ENCODE peak calls at places on chromosomes 11 and 22, in seven cellular contexts. X is AG04450, Q is kidney epithelial cell, M is AG10803, J is IMR-90, G is A549, Y is esophagus squamous epithelium. Z is an unnamed sample.

GRCh38 chr11:30816959-30817880 is 231.1 kb upstream of the MPPED2 start:
- DNase-seq in X (no peak), M (no peak), Q (no peak), G (no peak), Y (no peak), J (no peak), Z (no peak)

GRCh38 chr11:97259434-97259833 is 869.6 kb downstream of the JRKL start:
- DNase-seq in Q (no peak), J (no peak), M (no peak), G (no peak), Y (no peak), X (no peak), Z (no peak)

GRCh38 chr11:70210051-70210501 is 7.0 kb downstream of the FADD start:
- DNase-seq in Y (no peak), J (peak), G (no peak), Q (no peak), M (peak), X (no peak), Z (no peak)

GRCh38 chr11:73598719-73599379 is 937 bp upstream of the FAM168A start:
- DNase-seq in M (no peak), Q (no peak), Y (no peak), J (no peak), G (no peak), X (no peak), Z (no peak)

GRCh38 chr22:44180706-44181032 is at the start of gene PARVG:
- DNase-seq in Q (no peak), J (no peak), Y (no peak), G (no peak), X (no peak), M (no peak), Z (no peak)

GRCh38 chr22:19574247-19574646 is 50.0 kb upstream of the CLDN5 start:
- DNase-seq in M (no peak), J (no peak), X (no peak), G (no peak), Q (no peak), Y (no peak), Z (no peak)

GRCh38 chr11:7143908-7144307 is 55.1 kb downstream of the RBMXL2 start:
- DNase-seq in X (no peak), M (peak), J (peak), Y (no peak), Q (no peak), G (peak), Z (no peak)

GRCh38 chr22:24803064-24803542 is 2.9 kb upstream of the SGSM1 start:
- DNase-seq in Q (no peak), X (no peak), M (peak), J (peak), Y (no peak), G (peak), Z (no peak)

GRCh38 chr11:14136561-14136960 is 174.0 kb downstream of the SPON1 start:
- DNase-seq in J (no peak), Q (no peak), M (peak), G (no peak), Y (no peak), X (no peak), Z (no peak)

GRCh38 chr11:11980200-11980599 is 28.2 kb downstream of the DKK3 start:
- DNase-seq in Q (no peak), G (no peak), X (no peak), J (no peak), Y (no peak), M (no peak), Z (no peak)

GRCh38 chr11:35016939-35017338 is 100.5 kb downstream of the PDHX start:
- DNase-seq in G (no peak), X (no peak), Q (no peak), J (peak), M (no peak), Y (no peak), Z (no peak)

GRCh38 chr22:31135706-31136105 is 4.6 kb downstream of the PLA2G3 start:
- DNase-seq in G (no peak), M (no peak), Q (no peak), Y (no peak), J (no peak), X (no peak), Z (no peak)

DNA sequence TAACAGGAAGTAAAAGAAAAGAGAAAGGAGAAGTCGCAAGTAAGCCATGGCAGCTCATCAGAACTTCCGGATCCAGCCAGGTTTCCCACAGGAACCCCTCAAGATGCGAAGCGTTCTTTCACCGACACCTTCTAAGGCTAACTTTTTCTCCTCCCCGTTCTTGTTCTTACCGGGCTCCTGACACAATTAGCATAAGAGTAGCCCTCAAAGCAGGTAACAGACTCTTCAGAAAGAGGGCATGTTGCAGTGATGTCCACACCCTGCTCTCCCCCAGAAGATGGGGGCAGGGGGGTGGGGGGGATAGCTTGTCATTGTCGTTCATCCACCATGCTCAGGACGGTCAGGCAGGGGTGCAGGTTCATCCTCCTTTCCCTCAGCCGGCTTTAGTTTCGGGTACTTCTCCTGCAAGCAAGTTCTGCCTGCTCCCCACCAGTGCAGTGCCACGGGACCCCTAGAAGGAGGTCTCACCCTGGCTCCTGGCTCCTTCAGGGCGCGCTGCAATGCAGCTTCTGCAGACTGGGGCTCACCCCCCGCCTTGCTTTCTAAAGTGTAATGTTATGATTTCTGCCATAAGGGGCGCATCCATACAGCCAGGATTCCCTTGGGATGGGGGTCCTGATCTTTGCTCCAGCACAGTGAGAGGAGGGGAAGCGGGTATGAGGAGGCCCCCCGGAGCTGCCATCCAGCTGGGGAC is 2.3 kb downstream of the OPCML start:
- DNase-seq in X (no peak), M (no peak), Q (no peak), J (no peak), Y (no peak), G (no peak), Z (no peak)
- H3K4me3 ChIP-seq in X (no peak), M (no peak), Q (no peak), J (no peak), Y (no peak), G (no peak), Z (no peak)

GRCh38 chr22:38138961-38139360 is 28.5 kb upstream of the BAIAP2L2 start:
- DNase-seq in Y (no peak), G (no peak), J (no peak), Q (no peak), M (no peak), X (no peak), Z (no peak)

GRCh38 chr22:38133331-38133730 is 22.8 kb upstream of the BAIAP2L2 start:
- DNase-seq in X (no peak), Q (no peak), G (no peak), Y (no peak), M (no peak), J (no peak), Z (no peak)

GRCh38 chr22:38135133-38135706 is 24.7 kb upstream of the BAIAP2L2 start:
- DNase-seq in M (peak), G (peak), J (peak), Q (peak), Y (no peak), X (peak), Z (no peak)

GRCh38 chr22:38137876-38138687 is 27.6 kb upstream of the BAIAP2L2 start:
- DNase-seq in J (no peak), G (no peak), X (no peak), Q (no peak), Y (no peak), M (no peak), Z (peak)

GRCh38 chr22:38136607-38137006 is 26.1 kb upstream of the BAIAP2L2 start:
- DNase-seq in J (no peak), X (no peak), Q (no peak), G (no peak), M (peak), Y (no peak), Z (no peak)
- TF ChIP-seq CTCF in J (no peak), X (peak), Q (no peak), G (no peak), M (no peak), Y (no peak), Z (no peak)

GRCh38 chr11:63761870-63762661 is 6.5 kb downstream of the ZFTA start:
- DNase-seq in X (no peak), M (no peak), Q (no peak), G (no peak), Y (no peak), J (no peak), Z (no peak)

GRCh38 chr11:63761173-63761572 is 7.4 kb downstream of the ZFTA start:
- DNase-seq in J (no peak), Y (no peak), G (no peak), X (no peak), M (no peak), Q (no peak), Z (no peak)

GRCh38 chr11:63763506-63764200 is 4.9 kb downstream of the ZFTA start:
- DNase-seq in Q (no peak), M (no peak), J (no peak), Y (no peak), X (no peak), G (no peak), Z (no peak)

GRCh38 chr11:63764201-63764711 is 4.3 kb downstream of the ZFTA start:
- DNase-seq in M (no peak), Y (no peak), Q (no peak), X (no peak), G (no peak), J (no peak), Z (no peak)

DNA sequence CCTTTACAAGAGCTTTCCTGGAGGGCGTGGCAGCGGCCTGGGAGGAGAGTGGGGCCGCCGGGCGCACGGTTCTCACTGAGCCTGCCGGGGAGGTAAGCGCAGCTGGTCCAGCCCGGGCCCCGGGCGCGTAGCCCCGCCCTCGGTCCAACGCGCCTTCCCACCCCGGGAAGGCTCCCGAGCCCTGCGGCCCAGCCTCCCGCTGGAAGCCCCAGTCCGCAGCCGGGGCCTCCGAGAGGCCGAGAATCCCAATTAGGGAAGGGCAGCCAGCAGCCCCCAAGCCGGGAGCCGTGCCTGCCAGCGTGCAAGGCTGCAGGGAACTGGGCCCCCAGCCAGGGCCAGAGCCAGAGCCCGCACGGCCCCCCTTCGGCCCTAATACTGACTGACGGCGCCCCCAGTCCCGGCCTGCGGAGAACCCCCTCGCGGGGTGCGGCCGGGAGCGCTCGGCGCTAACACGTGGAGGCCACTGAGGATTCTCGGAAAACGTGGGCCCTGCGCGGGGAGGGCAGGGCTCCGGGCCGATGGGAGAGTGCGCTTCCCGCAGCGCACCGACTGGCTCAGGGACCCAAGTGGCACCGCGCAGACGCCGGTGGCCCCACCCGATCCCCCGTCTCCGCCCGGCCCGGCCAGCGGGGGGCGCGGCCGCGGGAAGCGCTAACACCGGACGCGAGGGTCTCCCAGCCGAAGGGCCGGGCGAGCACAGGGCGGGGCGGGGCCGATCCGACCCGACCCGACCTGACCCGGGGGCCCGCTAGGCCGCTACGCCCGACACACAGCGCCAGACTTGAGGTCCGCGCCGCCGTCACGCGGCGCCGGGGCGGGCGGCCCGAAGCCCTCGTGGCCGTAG is 5.7 kb downstream of the ZFTA start:
- DNase-seq in J (no peak), Q (no peak), Y (no peak), M (no peak), X (no peak), G (no peak), Z (peak)
- H3K4me3 ChIP-seq in J (no peak), Q (no peak), Y (peak), M (no peak), X (no peak), G (no peak), Z (peak)

DNA sequence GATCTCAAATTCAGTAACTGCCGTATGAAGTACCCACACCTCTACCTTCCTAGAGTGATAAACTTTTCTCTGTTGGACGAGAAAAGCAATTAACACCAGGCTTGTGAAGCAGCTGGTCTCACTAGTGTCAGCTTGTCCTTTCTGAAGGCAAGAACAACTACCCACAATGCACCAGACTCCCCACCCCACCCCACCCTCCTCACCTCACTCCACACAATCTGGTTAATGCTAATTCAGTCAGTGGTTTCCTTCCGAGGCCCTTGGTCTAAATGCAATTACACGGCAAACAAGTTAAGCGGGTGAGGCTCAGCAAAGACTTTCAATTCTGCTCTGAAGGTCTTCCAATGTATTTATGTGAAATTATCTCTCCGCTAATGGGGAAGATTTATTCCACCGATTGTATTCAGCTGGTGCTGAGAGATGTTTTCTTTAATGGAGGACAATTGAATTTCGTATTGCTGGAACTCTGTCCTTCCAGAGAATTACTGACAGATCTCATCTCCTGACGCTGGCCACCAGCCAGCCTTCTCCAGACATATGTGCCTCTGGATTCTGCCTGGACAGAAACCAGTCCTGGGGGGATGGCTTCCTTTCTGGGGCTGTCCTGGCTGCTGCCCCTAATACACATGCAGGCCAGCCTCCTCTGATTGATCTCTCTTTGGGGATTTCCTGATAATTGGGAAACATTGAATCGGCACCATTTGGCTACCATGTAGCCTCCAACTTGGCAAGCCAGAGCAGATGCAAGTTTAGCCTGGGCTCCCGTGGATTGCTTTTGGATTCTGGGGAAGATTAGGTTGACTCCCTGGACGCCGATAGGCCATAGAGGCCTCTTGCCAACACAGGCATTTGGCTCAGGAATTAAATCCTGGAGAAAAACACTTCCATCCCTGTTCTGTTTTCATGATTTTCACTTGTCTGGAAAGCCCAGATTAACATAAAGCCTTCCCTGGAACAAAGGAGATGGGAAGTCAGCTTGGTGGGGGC is 165.8 kb upstream of the NARS2 start:
- DNase-seq in J (no peak), Y (no peak), Q (no peak), G (no peak), M (no peak), X (no peak), Z (no peak)
- TF ChIP-seq CTCF in J (no peak), Y (no peak), Q (no peak), G (no peak), M (no peak), X (no peak), Z (no peak)

GRCh38 chr11:20025331-20025840 is 134.9 kb downstream of the DBX1 start:
- DNase-seq in Y (no peak), G (no peak), M (no peak), J (no peak), X (no peak), Q (no peak), Z (no peak)

GRCh38 chr11:20022363-20023081 is 137.8 kb downstream of the DBX1 start:
- DNase-seq in X (no peak), G (peak), J (peak), M (no peak), Q (no peak), Y (no peak), Z (no peak)

GRCh38 chr11:20023082-20023426 is 137.2 kb downstream of the DBX1 start:
- DNase-seq in M (no peak), Y (no peak), Q (no peak), G (no peak), J (no peak), X (no peak), Z (no peak)

GRCh38 chr11:20021771-20022362 is 138.4 kb downstream of the DBX1 start:
- DNase-seq in M (no peak), J (no peak), G (peak), Q (no peak), Y (no peak), X (no peak), Z (no peak)

DNA sequence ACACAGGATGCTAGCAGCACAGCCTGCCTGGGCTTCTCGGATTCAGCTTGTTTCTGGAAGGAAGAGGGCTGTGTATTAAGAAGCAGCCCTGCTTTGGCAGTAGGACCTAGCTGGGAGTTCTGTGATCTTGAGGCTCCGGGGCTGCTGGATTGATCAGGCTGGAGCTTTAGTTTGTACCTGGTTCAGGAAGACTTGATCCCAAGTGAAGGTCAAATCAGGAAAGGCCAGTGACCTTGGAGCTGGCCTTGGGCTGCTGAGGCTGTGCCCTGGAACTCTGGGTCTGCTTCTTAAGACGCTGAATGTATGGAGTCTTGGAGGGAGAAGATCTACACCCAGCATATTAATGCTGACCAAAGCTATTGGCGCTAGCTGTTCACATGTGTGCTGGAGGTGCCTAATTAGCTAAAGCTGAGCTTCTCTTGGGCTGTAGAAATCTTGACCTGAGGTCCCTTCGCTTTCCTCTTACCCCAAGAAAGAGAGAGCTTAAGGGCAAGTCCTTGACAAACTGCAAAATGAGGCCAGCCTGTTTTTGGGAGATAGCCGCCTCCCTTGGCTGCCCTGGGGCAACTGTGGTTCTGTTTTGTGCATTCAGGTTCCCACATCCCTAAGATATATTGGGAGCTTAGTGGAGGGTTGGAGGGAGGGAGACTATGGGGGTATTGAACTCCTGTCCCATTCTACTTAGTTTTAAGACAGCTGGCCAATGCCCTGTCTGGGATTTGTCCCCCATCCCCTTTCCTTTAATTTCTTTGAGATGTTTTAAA is 135.9 kb downstream of the DBX1 start:
- DNase-seq in G (no peak), Y (no peak), X (no peak), Q (no peak), M (no peak), J (no peak), Z (no peak)
- H3K4me3 ChIP-seq in G (peak), Y (peak), X (no peak), Q (peak), M (no peak), J (no peak), Z (peak)

Z was measured in ascending aorta.